ENCODE peak calls at places on chromosomes 7 and 10, in nine cellular contexts. One of them, this sample, is unnamed.

GRCh38 chr10:112593023-112593422 is 146.0 kb downstream of the VTI1A start:
- DNase-seq in lung: no peak
- DNase-seq in upper lobe of right lung: no peak
- DNase-seq in fibroblast of the aortic adventitia: no peak
- DNase-seq in AG04449: no peak
- DNase-seq in kidney epithelial cell: no peak
- DNase-seq in tibial artery: no peak
- DNase-seq in foreskin fibroblast: peak
- DNase-seq in SJSA1: no peak
- DNase-seq in this sample: no peak

GRCh38 chr7:112938895-112939588 is 147.6 kb downstream of the GPR85 start:
- DNase-seq in SJSA1: peak
- DNase-seq in AG04449: no peak
- DNase-seq in upper lobe of right lung: peak
- DNase-seq in lung: peak
- DNase-seq in kidney epithelial cell: no peak
- DNase-seq in tibial artery: peak
- DNase-seq in foreskin fibroblast: peak
- DNase-seq in fibroblast of the aortic adventitia: peak
- DNase-seq in this sample: peak

GRCh38 chr10:114437456-114438292 is 33.4 kb upstream of the AFAP1L2 start:
- DNase-seq in foreskin fibroblast: peak
- DNase-seq in SJSA1: peak
- DNase-seq in lung: no peak
- DNase-seq in tibial artery: no peak
- DNase-seq in upper lobe of right lung: no peak
- DNase-seq in fibroblast of the aortic adventitia: peak
- DNase-seq in AG04449: no peak
- DNase-seq in kidney epithelial cell: no peak
- DNase-seq in this sample: peak

GRCh38 chr7:36810032-36810431 is 85.7 kb upstream of the AOAH start:
- DNase-seq in foreskin fibroblast: no peak
- DNase-seq in fibroblast of the aortic adventitia: no peak
- DNase-seq in kidney epithelial cell: no peak
- DNase-seq in AG04449: no peak
- DNase-seq in SJSA1: no peak
- DNase-seq in tibial artery: no peak
- DNase-seq in lung: no peak
- DNase-seq in upper lobe of right lung: no peak
- DNase-seq in this sample: no peak

GRCh38 chr10:71294091-71294561 is 24.9 kb upstream of the SLC29A3 start:
- DNase-seq in tibial artery: no peak
- DNase-seq in AG04449: no peak
- DNase-seq in foreskin fibroblast: no peak
- DNase-seq in fibroblast of the aortic adventitia: no peak
- DNase-seq in lung: no peak
- DNase-seq in SJSA1: no peak
- DNase-seq in upper lobe of right lung: no peak
- DNase-seq in kidney epithelial cell: no peak
- DNase-seq in this sample: no peak

GRCh38 chr7:128868624-128869137 is 6.0 kb downstream of the ATP6V1F start:
- DNase-seq in foreskin fibroblast: peak
- DNase-seq in fibroblast of the aortic adventitia: no peak
- DNase-seq in tibial artery: no peak
- DNase-seq in SJSA1: no peak
- DNase-seq in lung: no peak
- DNase-seq in upper lobe of right lung: no peak
- DNase-seq in kidney epithelial cell: no peak
- DNase-seq in AG04449: no peak
- DNase-seq in this sample: no peak

GRCh38 chr10:28600056-28600455 is 67.1 kb downstream of the WAC start:
- DNase-seq in AG04449: no peak
- DNase-seq in SJSA1: no peak
- DNase-seq in fibroblast of the aortic adventitia: no peak
- DNase-seq in kidney epithelial cell: no peak
- DNase-seq in lung: no peak
- DNase-seq in upper lobe of right lung: no peak
- DNase-seq in foreskin fibroblast: peak
- DNase-seq in tibial artery: no peak
- DNase-seq in this sample: no peak

GRCh38 chr7:1343551-1343950 is 110.9 kb downstream of the UNCX start:
- DNase-seq in SJSA1: no peak
- DNase-seq in tibial artery: no peak
- DNase-seq in fibroblast of the aortic adventitia: no peak
- DNase-seq in lung: no peak
- DNase-seq in AG04449: no peak
- DNase-seq in kidney epithelial cell: no peak
- DNase-seq in upper lobe of right lung: no peak
- DNase-seq in foreskin fibroblast: no peak
- DNase-seq in this sample: no peak

GRCh38 chr10:35758086-35758485 is 116.0 kb upstream of the FZD8 start:
- DNase-seq in AG04449: no peak
- DNase-seq in lung: peak
- DNase-seq in foreskin fibroblast: no peak
- DNase-seq in upper lobe of right lung: no peak
- DNase-seq in fibroblast of the aortic adventitia: peak
- DNase-seq in SJSA1: no peak
- DNase-seq in kidney epithelial cell: no peak
- DNase-seq in tibial artery: peak
- DNase-seq in this sample: peak

GRCh38 chr7:104848386-104848990 is 165.5 kb upstream of the KMT2E start:
- DNase-seq in foreskin fibroblast: peak
- DNase-seq in upper lobe of right lung: no peak
- DNase-seq in SJSA1: peak
- DNase-seq in kidney epithelial cell: no peak
- DNase-seq in tibial artery: no peak
- DNase-seq in fibroblast of the aortic adventitia: peak
- DNase-seq in AG04449: no peak
- DNase-seq in lung: peak
- DNase-seq in this sample: peak

GRCh38 chr10:131224106-131224505 is 87.4 kb downstream of the TCERG1L start:
- DNase-seq in SJSA1: no peak
- DNase-seq in upper lobe of right lung: no peak
- DNase-seq in lung: no peak
- DNase-seq in kidney epithelial cell: no peak
- DNase-seq in foreskin fibroblast: no peak
- DNase-seq in tibial artery: no peak
- DNase-seq in AG04449: no peak
- DNase-seq in fibroblast of the aortic adventitia: no peak
- DNase-seq in this sample: no peak

GRCh38 chr7:116232402-116232749 is 22.0 kb downstream of the TES start:
- DNase-seq in kidney epithelial cell: no peak
- DNase-seq in tibial artery: no peak
- DNase-seq in SJSA1: no peak
- DNase-seq in lung: no peak
- DNase-seq in upper lobe of right lung: no peak
- DNase-seq in AG04449: no peak
- DNase-seq in fibroblast of the aortic adventitia: peak
- DNase-seq in foreskin fibroblast: peak
- DNase-seq in this sample: peak

GRCh38 chr7:70975816-70976215 is 156.1 kb upstream of the GALNT17 start:
- DNase-seq in lung: no peak
- DNase-seq in foreskin fibroblast: no peak
- DNase-seq in kidney epithelial cell: no peak
- DNase-seq in fibroblast of the aortic adventitia: no peak
- DNase-seq in AG04449: no peak
- DNase-seq in tibial artery: no peak
- DNase-seq in SJSA1: no peak
- DNase-seq in upper lobe of right lung: no peak
- DNase-seq in this sample: no peak

GRCh38 chr7:127810691-127811660 is 159.0 kb downstream of the SND1 start:
- DNase-seq in fibroblast of the aortic adventitia: no peak
- DNase-seq in AG04449: no peak
- DNase-seq in foreskin fibroblast: no peak
- DNase-seq in lung: no peak
- DNase-seq in upper lobe of right lung: no peak
- DNase-seq in SJSA1: no peak
- DNase-seq in tibial artery: no peak
- DNase-seq in kidney epithelial cell: no peak
- DNase-seq in this sample: no peak

GRCh38 chr7:35624299-35625186 is 70.4 kb downstream of the HERPUD2 start:
- DNase-seq in AG04449: no peak
- DNase-seq in SJSA1: peak
- DNase-seq in tibial artery: no peak
- DNase-seq in foreskin fibroblast: peak
- DNase-seq in upper lobe of right lung: no peak
- DNase-seq in kidney epithelial cell: no peak
- DNase-seq in fibroblast of the aortic adventitia: peak
- DNase-seq in lung: no peak
- DNase-seq in this sample: peak
- H3K4me3 ChIP-seq in AG04449: no peak
- H3K4me3 ChIP-seq in SJSA1: no peak
- H3K4me3 ChIP-seq in tibial artery: no peak
- H3K4me3 ChIP-seq in foreskin fibroblast: no peak
- H3K4me3 ChIP-seq in upper lobe of right lung: no peak
- H3K4me3 ChIP-seq in kidney epithelial cell: no peak
- H3K4me3 ChIP-seq in fibroblast of the aortic adventitia: no peak
- H3K4me3 ChIP-seq in lung: no peak
- H3K4me3 ChIP-seq in this sample: no peak

GRCh38 chr7:7134036-7134435 is 48.3 kb upstream of the C1GALT1 start:
- DNase-seq in tibial artery: no peak
- DNase-seq in upper lobe of right lung: no peak
- DNase-seq in AG04449: no peak
- DNase-seq in foreskin fibroblast: no peak
- DNase-seq in kidney epithelial cell: no peak
- DNase-seq in lung: no peak
- DNase-seq in fibroblast of the aortic adventitia: no peak
- DNase-seq in SJSA1: no peak
- DNase-seq in this sample: no peak

GRCh38 chr7:7136423-7136822 is 45.9 kb upstream of the C1GALT1 start:
- DNase-seq in tibial artery: no peak
- DNase-seq in AG04449: no peak
- DNase-seq in kidney epithelial cell: no peak
- DNase-seq in foreskin fibroblast: no peak
- DNase-seq in lung: no peak
- DNase-seq in fibroblast of the aortic adventitia: peak
- DNase-seq in upper lobe of right lung: no peak
- DNase-seq in SJSA1: peak
- DNase-seq in this sample: peak

GRCh38 chr7:7138897-7139296 is 43.4 kb upstream of the C1GALT1 start:
- DNase-seq in foreskin fibroblast: no peak
- DNase-seq in AG04449: no peak
- DNase-seq in fibroblast of the aortic adventitia: no peak
- DNase-seq in upper lobe of right lung: no peak
- DNase-seq in SJSA1: no peak
- DNase-seq in kidney epithelial cell: no peak
- DNase-seq in lung: no peak
- DNase-seq in tibial artery: no peak
- DNase-seq in this sample: no peak

GRCh38 chr7:7135074-7135473 is 47.3 kb upstream of the C1GALT1 start:
- DNase-seq in lung: no peak
- DNase-seq in upper lobe of right lung: no peak
- DNase-seq in kidney epithelial cell: no peak
- DNase-seq in fibroblast of the aortic adventitia: no peak
- DNase-seq in SJSA1: no peak
- DNase-seq in AG04449: no peak
- DNase-seq in tibial artery: no peak
- DNase-seq in foreskin fibroblast: no peak
- DNase-seq in this sample: no peak

DNA sequence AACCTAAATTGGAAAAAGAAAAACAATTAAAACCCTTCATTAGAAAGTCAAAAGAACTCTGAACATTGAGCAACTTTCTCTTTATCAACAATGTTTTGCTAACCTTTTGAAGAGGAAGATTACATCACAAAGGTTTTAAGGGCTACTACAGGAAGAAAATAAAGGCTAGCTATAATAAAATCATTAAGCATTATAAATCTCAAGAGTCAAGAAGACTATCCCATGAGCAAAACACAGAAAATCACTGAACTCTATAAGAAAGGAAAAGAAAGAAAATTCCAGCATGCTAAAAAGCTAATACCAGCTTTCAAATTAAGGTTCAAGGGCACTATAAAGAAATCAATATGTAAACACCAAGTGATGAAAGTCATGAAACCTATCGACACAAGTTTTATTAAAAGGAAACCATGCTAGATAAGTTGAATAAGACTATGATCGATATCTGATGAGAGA is 45.5 kb upstream of the C1GALT1 start:
- DNase-seq in foreskin fibroblast: no peak
- DNase-seq in lung: no peak
- DNase-seq in tibial artery: no peak
- DNase-seq in kidney epithelial cell: no peak
- DNase-seq in AG04449: no peak
- DNase-seq in SJSA1: no peak
- DNase-seq in upper lobe of right lung: no peak
- DNase-seq in fibroblast of the aortic adventitia: peak
- DNase-seq in this sample: no peak
- H3K4me3 ChIP-seq in foreskin fibroblast: no peak
- H3K4me3 ChIP-seq in lung: no peak
- H3K4me3 ChIP-seq in tibial artery: no peak
- H3K4me3 ChIP-seq in kidney epithelial cell: no peak
- H3K4me3 ChIP-seq in AG04449: no peak
- H3K4me3 ChIP-seq in SJSA1: no peak
- H3K4me3 ChIP-seq in upper lobe of right lung: no peak
- H3K4me3 ChIP-seq in fibroblast of the aortic adventitia: no peak
- H3K4me3 ChIP-seq in this sample: no peak

DNA sequence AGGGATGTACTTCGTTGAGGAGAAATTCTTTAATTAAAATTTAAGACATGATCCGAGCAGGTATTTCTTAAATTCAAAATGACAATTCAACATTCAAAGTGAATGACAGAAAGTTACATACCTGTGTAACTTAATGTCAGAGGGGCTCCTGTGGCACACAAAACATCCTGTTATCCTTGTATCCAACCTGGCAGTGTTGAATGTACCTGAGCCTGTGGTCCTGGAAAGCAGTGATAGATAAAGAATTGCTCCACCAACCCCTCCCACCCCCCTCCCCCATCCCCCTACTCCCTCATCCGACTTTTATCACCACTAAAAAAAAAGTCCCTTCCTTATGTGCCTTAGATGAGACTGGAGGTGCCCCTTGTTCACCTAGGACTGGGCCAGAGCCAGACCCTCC is 119.4 kb upstream of the ADCY1 start:
- DNase-seq in kidney epithelial cell: no peak
- DNase-seq in tibial artery: no peak
- DNase-seq in foreskin fibroblast: no peak
- DNase-seq in lung: no peak
- DNase-seq in SJSA1: no peak
- DNase-seq in AG04449: no peak
- DNase-seq in fibroblast of the aortic adventitia: no peak
- DNase-seq in upper lobe of right lung: no peak
- DNase-seq in this sample: no peak
- H3K4me3 ChIP-seq in kidney epithelial cell: no peak
- H3K4me3 ChIP-seq in tibial artery: no peak
- H3K4me3 ChIP-seq in foreskin fibroblast: no peak
- H3K4me3 ChIP-seq in lung: no peak
- H3K4me3 ChIP-seq in SJSA1: no peak
- H3K4me3 ChIP-seq in AG04449: no peak
- H3K4me3 ChIP-seq in fibroblast of the aortic adventitia: no peak
- H3K4me3 ChIP-seq in upper lobe of right lung: no peak
- H3K4me3 ChIP-seq in this sample: no peak

DNA sequence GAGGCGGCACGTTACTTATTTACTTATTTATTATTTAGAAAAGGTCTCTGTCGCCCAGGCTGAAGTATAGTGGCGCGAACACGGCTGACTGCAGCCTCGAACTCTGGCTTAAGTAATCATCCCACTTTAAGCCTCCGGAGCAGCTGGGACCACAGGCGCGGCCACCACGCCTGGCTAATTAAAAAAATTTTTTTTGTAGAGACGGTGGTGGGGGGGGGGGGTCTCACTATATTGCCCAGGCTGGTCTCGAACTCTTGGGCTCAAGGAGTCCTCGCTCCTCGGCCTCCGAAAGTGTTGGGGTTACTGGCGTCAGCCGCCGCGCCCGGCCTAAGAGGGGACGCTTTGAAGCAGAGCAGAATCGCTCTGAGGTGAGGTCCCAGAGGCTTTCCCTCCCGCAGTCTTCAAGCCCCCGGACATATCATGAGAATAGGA is 675 bp upstream of the FRAT2 start:
- DNase-seq in foreskin fibroblast: no peak
- DNase-seq in lung: no peak
- DNase-seq in AG04449: no peak
- DNase-seq in fibroblast of the aortic adventitia: no peak
- DNase-seq in tibial artery: no peak
- DNase-seq in upper lobe of right lung: peak
- DNase-seq in SJSA1: peak
- DNase-seq in kidney epithelial cell: no peak
- DNase-seq in this sample: no peak
- H3K4me3 ChIP-seq in foreskin fibroblast: peak
- H3K4me3 ChIP-seq in lung: no peak
- H3K4me3 ChIP-seq in AG04449: peak
- H3K4me3 ChIP-seq in fibroblast of the aortic adventitia: peak
- H3K4me3 ChIP-seq in tibial artery: peak
- H3K4me3 ChIP-seq in upper lobe of right lung: peak
- H3K4me3 ChIP-seq in SJSA1: peak
- H3K4me3 ChIP-seq in kidney epithelial cell: peak
- H3K4me3 ChIP-seq in this sample: peak